ENCODE peak calls at places on chromosomes 11 and 22, in seven cellular contexts. H, Z, C, Q, J, X and K are unnamed samples.
A peak's percentile ranks its signal among the peaks of the same experiment; 100 is the strongest.

GRCh38 chr22:24996420-24996952 is 44.0 kb downstream of the KIAA1671 start:
- DNase-seq in X (no peak), J (peak; percentile 78), Z (no peak), Q (peak; percentile 83), H (no peak), C (peak; percentile 27), K (no peak)

GRCh38 chr22:37951305-37951704 is 2.1 kb downstream of the C22orf23 start:
- DNase-seq in X (no peak), Z (no peak), Q (peak; percentile 19), H (no peak), C (peak; percentile 10), J (peak; percentile 23), K (no peak)

GRCh38 chr11:44065851-44066731 is at the start of gene ACCS:
- DNase-seq in X (peak; percentile 87), C (peak; percentile 90), J (peak; percentile 95), Z (peak; percentile 90), H (peak; percentile 89), Q (peak; percentile 95), K (peak; percentile 83)

GRCh38 chr11:111283945-111284481 is 14.3 kb upstream of the POU2AF3 start:
- DNase-seq in X (no peak), C (no peak), Q (no peak), Z (no peak), H (no peak), J (peak; percentile 48), K (no peak)

GRCh38 chr11:12625438-12626071 is 48.7 kb upstream of the TEAD1 start:
- DNase-seq in Z (no peak), J (peak; percentile 31), Q (peak; percentile 68), C (no peak), H (no peak), X (no peak), K (no peak)

GRCh38 chr11:65743928-65744698 is 23.5 kb upstream of the RNASEH2C start:
- DNase-seq in H (no peak), Z (no peak), X (no peak), C (peak; percentile 49), J (peak; percentile 45), Q (peak; percentile 68), K (no peak)

GRCh38 chr11:119680899-119681370 is 48.1 kb downstream of the NECTIN1 start:
- DNase-seq in X (no peak), H (no peak), C (no peak), J (no peak), Z (no peak), Q (no peak), K (no peak)

GRCh38 chr11:100791873-100792272 is 104.8 kb downstream of the ARHGAP42 start:
- DNase-seq in Q (no peak), J (peak; percentile 58), C (no peak), H (no peak), X (no peak), Z (no peak), K (no peak)